ENCODE peak calls at places on chromosomes 7 and 10, in four cellular contexts. P is GM12865, X is hepatocyte, Y is NB4. F is an unnamed sample.
A peak's percentile ranks its signal among the peaks of the same experiment; 100 is the strongest.

GRCh38 chr7:125847055-125847454 is 917.4 kb upstream of the POT1 start:
- DNase-seq in Y (no peak), P (no peak), X (no peak), F (no peak)

GRCh38 chr7:96069361-96069760 is 252.5 kb downstream of the SLC25A13 start:
- DNase-seq in P (no peak), Y (no peak), X (no peak), F (no peak)

GRCh38 chr10:131001438-131001837 is 310.1 kb downstream of the TCERG1L start:
- DNase-seq in Y (no peak), P (no peak), X (no peak), F (peak; percentile 2)

GRCh38 chr7:129950191-129950940 is 2.4 kb downstream of the UBE2H start:
- DNase-seq in P (peak; percentile 80), X (no peak), Y (no peak), F (no peak)

GRCh38 chr7:148264933-148265557 is 325.5 kb upstream of the C7orf33 start:
- DNase-seq in Y (peak; percentile 58), P (peak; percentile 53), X (peak; percentile 70), F (peak; percentile 40)

GRCh38 chr7:112452102-112452888 is 2.0 kb downstream of the IFRD1 start:
- DNase-seq in Y (peak; percentile 68), P (peak; percentile 15), X (peak; percentile 62), F (peak; percentile 81)

GRCh38 chr10:89853796-89854195 is 152.4 kb downstream of the KIF20B start:
- DNase-seq in X (no peak), P (no peak), Y (no peak), F (no peak)

GRCh38 chr10:7301039-7301768 is 109.6 kb downstream of the SFMBT2 start:
- DNase-seq in P (no peak), X (peak; percentile 24), Y (no peak), F (no peak)

GRCh38 chr7:19572566-19572965 is 136.3 kb downstream of the POLR1F start:
- DNase-seq in Y (no peak), X (peak; percentile 28), P (no peak), F (no peak)

GRCh38 chr7:88200793-88201192 is 19.0 kb downstream of the SRI start:
- DNase-seq in X (no peak), P (no peak), Y (no peak), F (no peak)

GRCh38 chr7:81600608-81601007 is 169.2 kb downstream of the HGF start:
- DNase-seq in P (no peak), X (no peak), Y (no peak), F (no peak)

GRCh38 chr10:6701289-6701688 is 121.2 kb upstream of the PRKCQ start:
- DNase-seq in X (peak; percentile 28), P (no peak), Y (peak; percentile 8), F (no peak)

GRCh38 chr10:80408198-80409085 is at the start of gene PRXL2A:
- DNase-seq in P (peak; percentile 87), Y (peak; percentile 68), X (peak; percentile 94), F (peak; percentile 95)

GRCh38 chr7:100588438-100588837 is 2.3 kb downstream of the FBXO24 start:
- DNase-seq in Y (peak; percentile 75), X (peak; percentile 23), P (peak; percentile 46), F (no peak)

GRCh38 chr10:23556727-23557440 is 118.0 kb downstream of the OTUD1 start:
- DNase-seq in X (no peak), Y (peak; percentile 50), P (no peak), F (no peak)

GRCh38 chr7:100679927-100680588 is 6.5 kb downstream of the GNB2 start:
- DNase-seq in P (no peak), X (no peak), Y (peak; percentile 74), F (peak; percentile 61)

GRCh38 chr7:131109757-131110293 is 217.9 kb upstream of the MKLN1 start:
- DNase-seq in P (peak; percentile 91), Y (peak; percentile 97), X (peak; percentile 87), F (peak; percentile 75)

GRCh38 chr7:94779070-94779469 is 123.1 kb upstream of the SGCE start:
- DNase-seq in P (no peak), Y (no peak), X (peak; percentile 13), F (no peak)

GRCh38 chr10:1610986-1611770 is 126.1 kb downstream of the ADARB2 start:
- DNase-seq in P (no peak), X (no peak), Y (no peak), F (no peak)

GRCh38 chr10:125062244-125063208 is 97.8 kb downstream of the CTBP2 start:
- DNase-seq in Y (no peak), X (no peak), P (no peak), F (peak; percentile 57)

GRCh38 chr7:125563557-125563956 is 633.9 kb upstream of the POT1 start:
- DNase-seq in Y (no peak), P (no peak), X (no peak), F (no peak)

GRCh38 chr7:45387837-45388236 is 186.3 kb upstream of the ADCY1 start:
- DNase-seq in Y (no peak), P (no peak), X (no peak), F (no peak)

GRCh38 chr10:21329995-21330627 is 195.4 kb downstream of the SKIDA1 start:
- DNase-seq in X (peak; percentile 63), Y (no peak), P (no peak), F (no peak)

GRCh38 chr7:88311675-88312036 is 5.0 kb upstream of the STEAP4 start:
- DNase-seq in Y (no peak), X (no peak), P (no peak), F (no peak)

GRCh38 chr10:6916601-6917000 is 336.5 kb upstream of the PRKCQ start:
- DNase-seq in X (no peak), P (peak; percentile 26), Y (peak; percentile 83), F (no peak)

DNA sequence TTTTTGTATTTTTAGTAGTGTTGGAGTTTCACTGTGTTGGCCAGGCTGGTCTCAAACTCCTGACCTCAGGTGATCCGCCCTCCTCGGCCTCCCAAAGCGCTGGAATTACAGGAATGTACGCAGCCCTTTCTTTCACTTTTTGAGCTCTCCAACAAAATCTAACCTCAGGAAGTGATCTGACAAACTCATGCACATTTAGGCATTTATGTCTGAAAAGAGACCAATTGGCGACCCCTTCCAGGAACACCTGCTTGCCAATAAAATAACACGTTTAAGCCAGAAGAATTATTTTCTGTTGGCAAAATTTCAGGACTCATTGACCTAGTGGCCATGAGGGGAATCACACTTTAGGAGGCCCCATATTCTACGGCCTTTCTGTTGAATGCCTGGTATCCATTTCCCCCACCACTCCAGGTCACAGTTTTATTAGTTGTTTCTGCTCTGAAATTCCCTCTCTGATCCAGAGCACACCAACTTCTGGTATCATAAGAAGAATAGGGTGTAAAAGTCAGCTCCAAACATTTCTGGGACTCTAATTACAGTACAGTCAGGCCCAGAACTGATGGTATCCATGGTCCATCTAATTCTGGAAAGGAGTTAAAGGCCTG is 65.8 kb upstream of the FRMD4A start:
- DNase-seq in X (no peak), Y (no peak), P (no peak), F (no peak)
- TF ChIP-seq CTCF in X (peak; percentile 17), Y (peak; percentile 28), P (peak; percentile 28), F (no peak)

GRCh38 chr7:6729492-6730342 is 23.0 kb upstream of the ZNF12 start:
- DNase-seq in X (peak; percentile 95), P (peak; percentile 97), Y (peak; percentile 99), F (peak; percentile 95)
- TF ChIP-seq CTCF in X (no peak), P (no peak), Y (no peak), F (no peak)

GRCh38 chr7:134028853-134029252 is 98.3 kb upstream of the LRGUK start:
- DNase-seq in Y (no peak), X (no peak), P (no peak), F (no peak)
- TF ChIP-seq CTCF in Y (no peak), X (no peak), P (no peak), F (no peak)

GRCh38 chr7:28128608-28129007 is 52.0 kb downstream of the JAZF1 start:
- DNase-seq in P (no peak), X (no peak), Y (no peak), F (no peak)
- TF ChIP-seq CTCF in P (no peak), X (no peak), Y (no peak), F (no peak)

DNA sequence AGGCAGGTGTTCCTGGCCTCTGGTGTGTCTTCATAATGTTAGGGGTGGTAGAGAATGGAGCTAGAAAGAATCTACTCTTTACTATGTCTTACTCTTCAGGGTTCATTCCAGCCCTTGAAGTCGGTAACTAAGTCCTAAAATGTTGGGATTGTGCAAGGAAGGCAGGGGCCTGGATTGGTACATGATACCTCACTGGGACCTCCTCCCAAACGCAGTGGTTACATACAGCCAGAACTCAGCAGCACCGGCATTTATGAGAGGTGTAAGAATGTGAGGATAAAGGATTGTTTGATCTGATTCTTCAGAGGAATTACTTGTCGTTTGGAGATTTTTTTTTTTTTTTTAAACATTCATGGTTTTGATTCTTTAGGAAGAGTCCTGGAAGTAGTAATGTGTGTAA is 6.9 kb downstream of the COMTD1 start:
- DNase-seq in Y (no peak), P (no peak), X (no peak), F (no peak)
- TF ChIP-seq CTCF in Y (no peak), P (no peak), X (no peak), F (no peak)

GRCh38 chr7:123580406-123581161 is 21.0 kb upstream of the ASB15 start:
- DNase-seq in P (peak; percentile 29), Y (peak; percentile 55), X (peak; percentile 65), F (peak; percentile 27)
- TF ChIP-seq CTCF in P (peak; percentile 45), Y (peak; percentile 86), X (peak; percentile 83), F (no peak)

GRCh38 chr7:74051629-74052410 is 23.8 kb downstream of the ELN start:
- DNase-seq in X (peak; percentile 63), P (peak; percentile 51), Y (peak; percentile 67), F (no peak)
- TF ChIP-seq CTCF in X (peak; percentile 31), P (peak; percentile 13), Y (peak; percentile 48), F (no peak)

GRCh38 chr7:3650844-3651243 is 349.8 kb downstream of the SDK1 start:
- DNase-seq in Y (no peak), P (no peak), X (no peak), F (no peak)

GRCh38 chr7:3648276-3648675 is 347.2 kb downstream of the SDK1 start:
- DNase-seq in X (no peak), Y (no peak), P (no peak), F (no peak)

GRCh38 chr7:3649678-3650445 is 348.8 kb downstream of the SDK1 start:
- DNase-seq in Y (peak; percentile 38), P (no peak), X (peak; percentile 7), F (no peak)

DNA sequence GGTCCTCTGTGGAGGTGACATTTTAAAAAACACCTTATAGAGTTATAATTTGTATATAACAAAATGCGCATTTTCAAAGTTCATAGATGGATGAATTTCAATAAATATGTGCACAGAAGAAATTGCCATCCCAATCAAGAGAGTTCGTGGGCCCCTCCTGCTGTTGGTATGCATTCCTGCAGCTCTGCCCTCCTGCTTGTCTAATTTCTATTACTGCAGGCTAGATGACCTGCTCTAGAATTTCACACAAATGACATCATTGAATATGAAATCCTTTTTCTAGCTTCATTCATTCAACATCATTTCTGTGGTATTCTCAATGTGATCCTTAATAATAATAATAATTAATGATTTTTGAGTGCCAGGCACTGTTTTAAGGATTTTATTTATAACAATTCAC is 348.2 kb downstream of the SDK1 start:
- DNase-seq in P (no peak), Y (no peak), X (no peak), F (no peak)
- TF ChIP-seq CTCF in P (no peak), Y (peak; percentile 2), X (peak; percentile 11), F (no peak)